ENCODE peak calls at places on chromosomes 6 and 20, in seven cellular contexts. Z, X, V, F, G, W and A are unnamed samples.

GRCh38 chr20:44620030-44620429 is 31.5 kb downstream of the ADA start:
- DNase-seq in Z (no peak), X (no peak), V (no peak), F (no peak), G (no peak), W (no peak), A (no peak)

GRCh38 chr6:157438611-157439109 is 57.7 kb downstream of the ZDHHC14 start:
- DNase-seq in Z (no peak), X (no peak), V (no peak), F (no peak), G (no peak), W (no peak), A (no peak)

GRCh38 chr20:46582648-46583047 is 32.2 kb upstream of the OCSTAMP start:
- DNase-seq in Z (no peak), X (no peak), V (no peak), F (no peak), G (no peak), W (no peak), A (no peak)

GRCh38 chr20:51725584-51726176 is 42.5 kb downstream of the ATP9A start:
- DNase-seq in Z (no peak), X (no peak), V (no peak), F (no peak), G (no peak), W (no peak), A (peak)

GRCh38 chr20:63116412-63117106 is 99.4 kb downstream of the YTHDF1 start:
- DNase-seq in Z (peak), X (no peak), V (no peak), F (no peak), G (peak), W (peak), A (no peak)

GRCh38 chr6:13397359-13398080 is 69.2 kb upstream of the TBC1D7 start:
- DNase-seq in Z (no peak), X (peak), V (no peak), F (no peak), G (no peak), W (no peak), A (peak)

GRCh38 chr6:133553652-133554051 is 312.5 kb downstream of the EYA4 start:
- DNase-seq in Z (no peak), X (peak), V (peak), F (peak), G (peak), W (peak), A (peak)

GRCh38 chr6:3015144-3015543 is 15.4 kb downstream of the NQO2 start:
- DNase-seq in Z (no peak), X (no peak), V (no peak), F (no peak), G (no peak), W (no peak), A (no peak)

GRCh38 chr6:167141667-167142432 is 15.9 kb downstream of the GPR31 start:
- DNase-seq in Z (peak), X (peak), V (peak), F (peak), G (peak), W (peak), A (peak)

GRCh38 chr20:52168116-52168515 is 23.5 kb downstream of the ZFP64 start:
- DNase-seq in Z (no peak), X (no peak), V (no peak), F (no peak), G (no peak), W (no peak), A (no peak)

GRCh38 chr6:33036512-33036911 is 27.1 kb upstream of the HLA-DOA start:
- DNase-seq in Z (no peak), X (no peak), V (no peak), F (no peak), G (no peak), W (no peak), A (no peak)

GRCh38 chr6:39982720-39983119 is 48.5 kb upstream of the MOCS1 start:
- DNase-seq in Z (no peak), X (no peak), V (no peak), F (no peak), G (no peak), W (no peak), A (no peak)

GRCh38 chr6:125904871-125905270 is 51.7 kb upstream of the HINT3 start:
- DNase-seq in Z (no peak), X (no peak), V (no peak), F (no peak), G (no peak), W (no peak), A (no peak)

GRCh38 chr6:130933712-130934200 is 106.5 kb downstream of the SMLR1 start:
- DNase-seq in Z (no peak), X (no peak), V (peak), F (no peak), G (no peak), W (no peak), A (peak)

GRCh38 chr6:104526383-104526782 is 333.3 kb downstream of the HACE1 start:
- DNase-seq in Z (no peak), X (peak), V (no peak), F (no peak), G (no peak), W (no peak), A (peak)

GRCh38 chr6:156395276-156395675 is 381.9 kb upstream of the ARID1B start:
- DNase-seq in Z (no peak), X (peak), V (peak), F (no peak), G (no peak), W (no peak), A (peak)

GRCh38 chr6:82862543-82862942 is 203.1 kb downstream of the UBE3D start:
- DNase-seq in Z (no peak), X (no peak), V (no peak), F (no peak), G (no peak), W (no peak), A (no peak)

GRCh38 chr20:62301111-62301668 is 1.6 kb upstream of the ADRM1 start:
- DNase-seq in Z (no peak), X (no peak), V (no peak), F (no peak), G (no peak), W (no peak), A (no peak)

GRCh38 chr6:169380493-169380892 is 126.8 kb upstream of the THBS2 start:
- DNase-seq in Z (no peak), X (no peak), V (no peak), F (no peak), G (no peak), W (no peak), A (no peak)

GRCh38 chr20:32287231-32287638 is 9.8 kb downstream of the KIF3B start:
- DNase-seq in Z (no peak), X (no peak), V (no peak), F (no peak), G (no peak), W (no peak), A (no peak)

GRCh38 chr6:11368264-11368663 is 135.8 kb upstream of the NEDD9 start:
- DNase-seq in Z (no peak), X (no peak), V (no peak), F (no peak), G (no peak), W (no peak), A (no peak)

GRCh38 chr6:116220172-116220571 is 33.7 kb downstream of the TSPYL4 start:
- DNase-seq in Z (no peak), X (no peak), V (no peak), F (no peak), G (no peak), W (no peak), A (no peak)

GRCh38 chr6:2589171-2589661 is 161.5 kb downstream of the MYLK4 start:
- DNase-seq in Z (no peak), X (peak), V (no peak), F (no peak), G (no peak), W (no peak), A (no peak)

GRCh38 chr6:116467096-116467495 is 5.9 kb downstream of the CALHM6 start:
- DNase-seq in Z (no peak), X (no peak), V (no peak), F (no peak), G (no peak), W (no peak), A (peak)

GRCh38 chr6:100446115-100446921 is 18.4 kb downstream of the SIM1 start:
- DNase-seq in Z (no peak), X (no peak), V (no peak), F (no peak), G (no peak), W (no peak), A (no peak)

GRCh38 chr6:5707646-5708045 is 299.1 kb downstream of the NRN1 start:
- DNase-seq in Z (no peak), X (no peak), V (no peak), F (no peak), G (no peak), W (no peak), A (no peak)

GRCh38 chr20:46545077-46545826 is 5.2 kb downstream of the OCSTAMP start:
- DNase-seq in Z (no peak), X (no peak), V (no peak), F (no peak), G (no peak), W (no peak), A (no peak)

GRCh38 chr6:2204272-2204671 is 41.1 kb downstream of the GMDS start:
- DNase-seq in Z (no peak), X (no peak), V (no peak), F (no peak), G (no peak), W (no peak), A (no peak)

GRCh38 chr6:129863664-129864063 is 2.5 kb upstream of the TMEM244 start:
- DNase-seq in Z (no peak), X (no peak), V (no peak), F (no peak), G (no peak), W (no peak), A (no peak)

GRCh38 chr6:6918216-6918983 is 189.4 kb upstream of the RREB1 start:
- DNase-seq in Z (no peak), X (no peak), V (no peak), F (no peak), G (no peak), W (no peak), A (peak)